ENCODE peak calls at places on chromosomes 13 and 19, in four cellular contexts. S is gastrocnemius medialis, L is Caco-2, J is HepG2. Q is an unnamed sample. For H3K36me3, the result is how much of the 10 kb centered on the place peaks cover.

GRCh38 chr19:19600793-19601346 is 17.6 kb downstream of the PBX4 start:
- DNase-seq in S (no peak), J (no peak), L (no peak), Q (no peak)

GRCh38 chr19:50721441-50722137 is 1.6 kb upstream of the CLEC11A start:
- DNase-seq in S (no peak), J (no peak), L (no peak), Q (no peak)

GRCh38 chr19:30882411-30883005 is 466.7 kb downstream of the TSHZ3 start:
- DNase-seq in S (no peak), J (no peak), L (no peak), Q (no peak)

GRCh38 chr13:106416645-106417044 is 118.8 kb downstream of the EFNB2 start:
- DNase-seq in L (peak), S (no peak), J (no peak), Q (no peak)

GRCh38 chr19:782195-783043 is 14.8 kb upstream of the PTBP1 start:
- DNase-seq in J (peak), L (peak), S (no peak), Q (no peak)

GRCh38 chr19:57317503-57317902 is 2.8 kb upstream of the ZNF543 start:
- DNase-seq in S (peak), J (no peak), L (no peak), Q (no peak)

GRCh38 chr13:36913463-36913862 is 6.6 kb downstream of the SMAD9 start:
- DNase-seq in J (no peak), L (no peak), S (no peak), Q (no peak)

GRCh38 chr13:20716951-20717350 is 13.5 kb downstream of the IL17D start:
- DNase-seq in J (no peak), S (peak), L (no peak), Q (no peak)

GRCh38 chr19:13091400-13092161 is 11.1 kb downstream of the LYL1 start:
- DNase-seq in L (no peak), J (no peak), S (peak), Q (no peak)

GRCh38 chr13:44627441-44627840 is 51.3 kb upstream of the TSC22D1 start:
- DNase-seq in S (no peak), L (no peak), J (no peak), Q (no peak)

GRCh38 chr19:6241680-6242079 is 38.1 kb downstream of the MLLT1 start:
- DNase-seq in J (peak), L (no peak), S (no peak), Q (peak)

GRCh38 chr13:32314968-32315254 is 252 bp downstream of the ZAR1L start:
- DNase-seq in S (peak), L (peak), J (peak), Q (no peak)

GRCh38 chr13:50074843-50075242 is 59.6 kb downstream of the KCNRG start:
- DNase-seq in J (no peak), S (no peak), L (no peak), Q (no peak)

GRCh38 chr19:35262101-35262761 is 6.5 kb upstream of the USF2 start:
- DNase-seq in S (no peak), L (no peak), J (no peak), Q (peak)

GRCh38 chr13:44218501-44219240 is 155.0 kb upstream of the SERP2 start:
- DNase-seq in S (peak), L (peak), J (no peak), Q (peak)

GRCh38 chr19:38105574-38105973 is 118.4 kb downstream of the DPF1 start:
- DNase-seq in J (no peak), L (no peak), S (no peak), Q (no peak)
- H3K36me3 ChIP-seq in J (under half), L (under half), S (under half), Q (half or more)

GRCh38 chr19:3656747-3657394 is 30.3 kb upstream of the CACTIN start:
- DNase-seq in J (no peak), S (no peak), L (no peak), Q (no peak)
- TF ChIP-seq CTCF in J (no peak), S (no peak), L (no peak), Q (no peak)

DNA sequence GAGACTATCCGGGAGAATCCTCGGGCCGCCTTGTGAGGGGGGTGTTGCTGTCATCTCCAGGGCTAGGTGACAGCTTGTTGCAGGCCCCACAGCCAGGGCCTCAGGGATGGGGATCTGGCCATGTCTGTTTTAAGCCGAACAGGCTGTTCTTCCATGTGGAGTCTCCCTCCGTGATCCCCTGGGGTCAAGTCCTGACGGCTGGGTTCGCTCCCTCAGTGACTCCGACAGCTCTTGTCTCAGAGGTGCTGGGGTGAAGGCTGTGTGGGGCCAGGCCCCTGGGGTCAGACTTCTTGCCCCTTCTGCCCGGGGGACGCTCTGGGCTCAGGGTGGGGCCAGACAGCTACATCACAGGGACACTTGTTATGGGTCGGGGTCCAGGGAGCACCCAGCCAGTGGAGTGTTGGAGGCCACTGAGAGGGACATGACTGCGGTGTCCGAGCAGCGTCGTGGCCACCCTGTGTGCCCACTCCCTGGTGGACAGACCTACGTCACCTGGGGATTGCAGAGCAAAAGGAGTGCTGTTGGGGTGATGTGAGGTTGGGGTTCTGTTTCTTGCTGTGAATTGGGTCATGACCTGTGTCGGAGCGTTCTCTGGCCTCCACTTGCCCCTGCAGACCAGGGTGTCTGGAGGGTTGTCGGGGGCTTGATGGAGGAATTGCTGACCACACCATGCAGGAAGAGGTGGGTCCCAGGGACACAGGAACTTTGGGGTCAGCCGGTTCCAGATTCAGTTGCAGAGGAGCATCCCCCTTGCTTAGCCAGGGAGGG is 21.5 kb downstream of the EPN1 start:
- DNase-seq in L (no peak), S (no peak), J (no peak), Q (peak)
- H3K36me3 ChIP-seq in L (under half), S (under half), J (under half), Q (half or more)

GRCh38 chr13:46795321-46795720 is 1.6 kb downstream of the ESD start:
- DNase-seq in S (no peak), L (no peak), J (no peak), Q (no peak)
- TF ChIP-seq CTCF in S (no peak), L (no peak), J (no peak), Q (no peak)

GRCh38 chr19:43731854-43732253 is 16.0 kb downstream of the IRGC start:
- DNase-seq in L (no peak), S (no peak), J (no peak), Q (no peak)
- H3K36me3 ChIP-seq in L (under half), S (under half), J (half or more), Q (half or more)

DNA sequence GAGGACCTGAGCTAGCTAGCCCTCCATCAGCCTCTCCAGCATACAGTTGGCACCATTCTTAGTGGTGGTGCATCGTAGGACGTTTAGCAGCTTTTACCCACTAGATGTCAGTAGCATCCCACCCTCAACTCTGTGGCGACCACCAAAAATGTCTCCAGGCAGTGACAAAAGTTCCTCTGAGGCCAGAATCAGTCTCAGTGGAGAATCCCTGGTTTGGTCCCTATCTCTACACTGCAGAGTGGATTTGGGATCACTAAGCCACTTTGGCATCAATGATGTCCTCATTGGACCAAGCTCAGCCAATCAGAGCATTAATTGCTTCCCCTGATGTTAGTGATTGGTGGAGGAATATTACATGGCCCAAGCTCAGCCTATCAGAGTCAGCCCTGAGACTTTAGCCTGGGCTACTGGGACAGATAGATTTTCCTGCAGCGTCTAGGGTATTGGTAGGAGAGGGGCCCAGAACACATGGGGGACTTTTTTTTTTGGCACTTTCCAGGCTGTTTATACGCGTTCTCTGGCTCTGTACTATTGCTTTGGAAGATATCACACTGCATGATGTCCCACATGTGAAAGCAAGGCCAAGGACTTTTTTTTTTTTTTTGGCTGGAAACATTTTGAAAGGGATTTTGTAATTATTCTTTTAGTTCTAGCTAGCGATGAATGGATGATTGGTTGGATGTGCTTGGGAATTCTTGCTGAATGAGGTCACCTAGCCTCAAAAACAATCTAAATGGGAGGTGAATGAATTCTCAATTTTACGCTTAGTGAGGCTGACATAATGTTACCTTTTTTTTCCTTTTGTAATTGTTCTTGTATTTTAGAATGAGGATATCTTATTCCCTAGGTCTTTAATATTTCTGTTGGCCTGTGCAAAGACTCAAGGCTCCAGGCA is 7.0 kb downstream of the TMEM221 start:
- DNase-seq in S (no peak), L (peak), J (peak), Q (no peak)
- TF ChIP-seq CTCF in S (no peak), L (peak), J (peak), Q (peak)

Q was measured in lower lobe of right lung.